ENCODE peak calls at places on chromosome 9, in five cellular contexts. One of them, this sample, is unnamed.

GRCh38 chr9:133715866-133716563 is 22.1 kb downstream of the SARDH start:
- DNase-seq in colonic mucosa: no peak
- DNase-seq in breast epithelium: no peak
- DNase-seq in mammary epithelial cell: no peak
- DNase-seq in GM12865: no peak
- DNase-seq in this sample: no peak

GRCh38 chr9:121275781-121276658 is 8.1 kb downstream of the GSN start:
- DNase-seq in colonic mucosa: no peak
- DNase-seq in breast epithelium: no peak
- DNase-seq in mammary epithelial cell: no peak
- DNase-seq in GM12865: no peak
- DNase-seq in this sample: no peak

GRCh38 chr9:5264219-5264595 is 33.0 kb downstream of the INSL4 start:
- DNase-seq in colonic mucosa: no peak
- DNase-seq in breast epithelium: no peak
- DNase-seq in mammary epithelial cell: no peak
- DNase-seq in GM12865: no peak
- DNase-seq in this sample: no peak

GRCh38 chr9:90706230-90706629 is 63.6 kb upstream of the DIRAS2 start:
- DNase-seq in colonic mucosa: no peak
- DNase-seq in breast epithelium: no peak
- DNase-seq in mammary epithelial cell: no peak
- DNase-seq in GM12865: no peak
- DNase-seq in this sample: peak; percentile 61

GRCh38 chr9:6931913-6932312 is 174.1 kb downstream of the KDM4C start:
- DNase-seq in colonic mucosa: no peak
- DNase-seq in breast epithelium: no peak
- DNase-seq in mammary epithelial cell: peak; percentile 87
- DNase-seq in GM12865: no peak
- DNase-seq in this sample: peak; percentile 96

GRCh38 chr9:130570200-130570599 is 9.2 kb upstream of the FUBP3 start:
- DNase-seq in colonic mucosa: no peak
- DNase-seq in breast epithelium: no peak
- DNase-seq in mammary epithelial cell: no peak
- DNase-seq in GM12865: no peak
- DNase-seq in this sample: peak; percentile 46

GRCh38 chr9:82445556-82445955 is 457.0 kb downstream of the SPATA31D1 start:
- DNase-seq in colonic mucosa: no peak
- DNase-seq in breast epithelium: no peak
- DNase-seq in mammary epithelial cell: peak; percentile 4
- DNase-seq in GM12865: no peak
- DNase-seq in this sample: peak; percentile 42

GRCh38 chr9:133914483-133915342 is 77.4 kb downstream of the VAV2 start:
- DNase-seq in colonic mucosa: no peak
- DNase-seq in breast epithelium: no peak
- DNase-seq in mammary epithelial cell: no peak
- DNase-seq in GM12865: no peak
- DNase-seq in this sample: no peak

GRCh38 chr9:134937566-134938345 is 20.0 kb upstream of the FCN1 start:
- DNase-seq in colonic mucosa: no peak
- DNase-seq in breast epithelium: no peak
- DNase-seq in mammary epithelial cell: no peak
- DNase-seq in GM12865: peak; percentile 33
- DNase-seq in this sample: no peak

GRCh38 chr9:21970001-21970799 is 24.0 kb downstream of the CDKN2A start:
- DNase-seq in colonic mucosa: no peak
- DNase-seq in breast epithelium: no peak
- DNase-seq in mammary epithelial cell: no peak
- DNase-seq in GM12865: no peak
- DNase-seq in this sample: no peak

GRCh38 chr9:19373527-19373926 is 6.5 kb downstream of the RPS6 start:
- DNase-seq in colonic mucosa: no peak
- DNase-seq in breast epithelium: no peak
- DNase-seq in mammary epithelial cell: no peak
- DNase-seq in GM12865: no peak
- DNase-seq in this sample: no peak

GRCh38 chr9:19372576-19372975 is 7.5 kb downstream of the RPS6 start:
- DNase-seq in colonic mucosa: no peak
- DNase-seq in breast epithelium: no peak
- DNase-seq in mammary epithelial cell: no peak
- DNase-seq in GM12865: no peak
- DNase-seq in this sample: no peak

GRCh38 chr9:19371942-19372341 is 8.1 kb downstream of the RPS6 start:
- DNase-seq in colonic mucosa: no peak
- DNase-seq in breast epithelium: no peak
- DNase-seq in mammary epithelial cell: no peak
- DNase-seq in GM12865: no peak
- DNase-seq in this sample: peak; percentile 21

DNA sequence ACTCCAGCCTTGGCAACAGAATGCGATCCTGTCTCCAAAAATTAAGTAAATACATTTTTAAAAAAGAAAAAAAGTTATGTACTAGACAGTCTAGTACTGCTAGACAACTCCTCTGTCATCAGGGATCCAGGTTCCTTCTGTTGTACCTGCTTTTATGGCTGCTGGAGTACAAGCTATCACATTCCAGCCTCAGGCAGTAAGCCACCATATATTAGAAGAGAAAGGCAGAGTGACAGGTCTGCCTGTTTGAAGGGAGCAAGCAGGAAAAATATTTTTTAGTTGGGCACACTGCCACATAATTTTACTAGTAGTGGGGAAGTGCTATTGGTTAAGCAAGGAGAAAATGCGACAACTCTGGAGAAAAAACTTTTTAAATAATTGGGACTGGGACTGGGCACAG is 10.9 kb downstream of the RPS6 start:
- DNase-seq in colonic mucosa: no peak
- DNase-seq in breast epithelium: no peak
- DNase-seq in mammary epithelial cell: no peak
- DNase-seq in GM12865: no peak
- DNase-seq in this sample: no peak
- TF ChIP-seq CTCF in colonic mucosa: no peak
- TF ChIP-seq CTCF in breast epithelium: no peak
- TF ChIP-seq CTCF in mammary epithelial cell: no peak
- TF ChIP-seq CTCF in GM12865: no peak
- TF ChIP-seq CTCF in this sample: no peak

DNA sequence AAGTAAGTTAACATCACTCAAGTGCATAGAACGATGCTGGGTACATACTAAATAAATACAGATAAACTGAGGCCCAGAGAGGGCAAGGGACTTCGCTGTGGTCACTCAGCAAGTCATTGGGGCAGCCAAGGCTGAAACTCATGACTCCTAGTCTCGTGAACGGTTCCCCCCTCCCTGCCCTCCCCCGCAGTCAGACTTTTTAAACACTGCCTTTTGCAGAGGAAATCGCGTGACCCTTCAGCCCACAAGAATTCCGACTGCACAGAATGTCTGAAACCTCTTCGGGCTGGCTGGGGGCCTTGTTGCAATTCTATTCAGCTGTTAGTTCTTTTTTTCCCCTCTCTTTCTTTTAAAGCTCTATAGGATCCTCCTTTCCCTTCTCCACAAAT is 28.1 kb downstream of the NEK6 start:
- DNase-seq in colonic mucosa: peak; percentile 78
- DNase-seq in breast epithelium: no peak
- DNase-seq in mammary epithelial cell: no peak
- DNase-seq in GM12865: peak; percentile 94
- DNase-seq in this sample: no peak
- H3K4me3 ChIP-seq in colonic mucosa: no peak overlapping the region
- H3K4me3 ChIP-seq in breast epithelium: peak overlapping the region; percentile 26
- H3K4me3 ChIP-seq in mammary epithelial cell: no peak overlapping the region
- H3K4me3 ChIP-seq in GM12865: peak overlapping the region; percentile 54
- H3K4me3 ChIP-seq in this sample: no peak overlapping the region

DNA sequence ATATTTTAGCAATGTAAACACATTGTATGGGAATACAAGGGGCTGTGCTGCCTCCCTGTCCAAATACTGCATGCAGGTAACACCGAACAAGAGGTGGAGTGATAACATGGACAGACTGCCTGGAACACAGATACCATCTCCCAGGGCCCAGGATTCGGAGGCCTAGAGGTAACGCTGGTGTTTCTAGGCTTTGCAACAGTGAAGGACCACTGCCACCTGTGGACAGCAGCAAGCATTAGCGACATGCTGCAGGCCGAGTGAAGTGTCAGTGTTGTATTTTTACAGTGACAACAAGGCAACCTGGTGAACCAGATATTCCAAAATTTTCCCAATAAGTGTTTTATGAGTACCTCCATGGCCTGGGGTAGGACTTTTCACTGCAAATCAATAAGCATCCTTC is 379.2 kb downstream of the DMRT2 start:
- DNase-seq in colonic mucosa: no peak
- DNase-seq in breast epithelium: no peak
- DNase-seq in mammary epithelial cell: no peak
- DNase-seq in GM12865: peak; percentile 15
- DNase-seq in this sample: peak; percentile 65
- TF ChIP-seq CTCF in colonic mucosa: no peak
- TF ChIP-seq CTCF in breast epithelium: peak; percentile 26
- TF ChIP-seq CTCF in mammary epithelial cell: no peak
- TF ChIP-seq CTCF in GM12865: peak; percentile 26
- TF ChIP-seq CTCF in this sample: peak; percentile 82

GRCh38 chr9:13360188-13360587 is 80.7 kb upstream of the MPDZ start:
- DNase-seq in colonic mucosa: no peak
- DNase-seq in breast epithelium: no peak
- DNase-seq in mammary epithelial cell: no peak
- DNase-seq in GM12865: no peak
- DNase-seq in this sample: no peak
- H3K4me3 ChIP-seq in colonic mucosa: no peak overlapping the region
- H3K4me3 ChIP-seq in breast epithelium: no peak overlapping the region
- H3K4me3 ChIP-seq in mammary epithelial cell: no peak overlapping the region
- H3K4me3 ChIP-seq in GM12865: no peak overlapping the region
- H3K4me3 ChIP-seq in this sample: no peak overlapping the region

DNA sequence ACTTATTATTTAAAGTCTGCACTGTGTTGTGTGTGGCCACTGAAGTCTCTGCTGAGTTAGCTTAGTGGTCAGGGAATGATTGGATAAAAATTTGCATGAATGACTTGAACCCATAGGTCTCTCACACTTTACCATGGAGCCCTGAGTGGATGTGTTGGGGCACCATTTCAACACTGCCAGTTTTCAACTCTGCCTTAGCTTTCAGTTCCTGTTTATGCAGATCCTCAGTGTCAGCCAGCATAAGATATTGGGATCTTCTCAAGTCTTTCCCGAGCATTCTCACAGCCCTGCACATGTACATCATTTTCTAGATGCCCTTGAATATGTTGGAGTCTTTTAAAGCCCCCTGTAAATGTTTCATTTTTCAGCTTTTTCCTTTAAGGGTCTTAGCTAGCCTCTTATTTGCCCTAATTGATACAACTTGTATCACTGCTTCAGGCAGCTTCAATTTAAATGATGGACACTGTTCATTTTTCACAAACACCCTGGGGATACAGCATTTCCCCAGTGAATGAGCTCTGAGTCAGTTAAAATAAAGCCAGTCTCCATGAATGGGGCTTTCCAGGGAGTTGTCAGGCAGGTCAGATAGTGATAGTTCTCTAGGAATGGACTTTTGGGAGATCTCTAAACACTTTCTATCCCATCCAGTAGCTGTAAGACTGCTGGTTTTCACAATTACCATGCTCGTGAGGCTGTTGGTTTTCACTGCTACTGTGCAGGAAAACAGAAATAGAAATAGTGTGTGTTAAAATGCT is 211.9 kb upstream of the PAPPA start:
- DNase-seq in colonic mucosa: no peak
- DNase-seq in breast epithelium: no peak
- DNase-seq in mammary epithelial cell: peak; percentile 91
- DNase-seq in GM12865: no peak
- DNase-seq in this sample: peak; percentile 87
- TF ChIP-seq CTCF in colonic mucosa: no peak
- TF ChIP-seq CTCF in breast epithelium: no peak
- TF ChIP-seq CTCF in mammary epithelial cell: no peak
- TF ChIP-seq CTCF in GM12865: no peak
- TF ChIP-seq CTCF in this sample: no peak

GRCh38 chr9:114805670-114806551 is at the start of gene TNFSF15:
- DNase-seq in colonic mucosa: peak; percentile 72
- DNase-seq in breast epithelium: no peak
- DNase-seq in mammary epithelial cell: peak; percentile 82
- DNase-seq in GM12865: peak; percentile 65
- DNase-seq in this sample: peak; percentile 85

GRCh38 chr9:114803459-114803858 is 2.4 kb downstream of the TNFSF15 start:
- DNase-seq in colonic mucosa: no peak
- DNase-seq in breast epithelium: no peak
- DNase-seq in mammary epithelial cell: no peak
- DNase-seq in GM12865: no peak
- DNase-seq in this sample: no peak

GRCh38 chr9:114804504-114804903 is 1.3 kb downstream of the TNFSF15 start:
- DNase-seq in colonic mucosa: peak; percentile 84
- DNase-seq in breast epithelium: no peak
- DNase-seq in mammary epithelial cell: peak; percentile 74
- DNase-seq in GM12865: no peak
- DNase-seq in this sample: peak; percentile 66

GRCh38 chr9:114803886-114804285 is 2.0 kb downstream of the TNFSF15 start:
- DNase-seq in colonic mucosa: no peak
- DNase-seq in breast epithelium: no peak
- DNase-seq in mammary epithelial cell: no peak
- DNase-seq in GM12865: no peak
- DNase-seq in this sample: no peak

DNA sequence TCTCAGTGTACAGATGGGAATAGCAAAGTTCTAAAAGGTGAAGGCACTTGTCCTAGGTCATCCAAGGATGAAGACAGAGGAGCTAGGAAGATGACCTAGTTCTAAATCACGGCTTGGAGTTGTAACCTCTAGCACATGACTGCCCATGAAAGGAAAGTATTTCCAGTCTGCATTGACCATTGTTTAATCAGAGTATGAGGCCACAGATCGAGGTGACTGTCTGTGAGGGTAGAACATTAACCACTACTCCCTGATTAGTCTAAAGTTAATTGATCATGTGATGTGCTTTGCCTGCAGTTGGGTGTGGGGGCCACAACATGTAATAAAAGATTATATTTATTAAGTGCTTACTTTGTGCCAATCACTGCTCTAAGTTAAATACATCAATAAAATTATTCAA is 732 bp upstream of the TNFSF15 start:
- DNase-seq in colonic mucosa: no peak
- DNase-seq in breast epithelium: no peak
- DNase-seq in mammary epithelial cell: no peak
- DNase-seq in GM12865: no peak
- DNase-seq in this sample: no peak
- H3K4me3 ChIP-seq in colonic mucosa: no peak overlapping the region
- H3K4me3 ChIP-seq in breast epithelium: no peak overlapping the region
- H3K4me3 ChIP-seq in mammary epithelial cell: no peak overlapping the region
- H3K4me3 ChIP-seq in GM12865: no peak overlapping the region
- H3K4me3 ChIP-seq in this sample: no peak overlapping the region

GRCh38 chr9:123357748-123358059 is 1.7 kb downstream of the CRB2 start:
- DNase-seq in colonic mucosa: no peak
- DNase-seq in breast epithelium: no peak
- DNase-seq in mammary epithelial cell: no peak
- DNase-seq in GM12865: no peak
- DNase-seq in this sample: no peak
- TF ChIP-seq CTCF in colonic mucosa: no peak
- TF ChIP-seq CTCF in breast epithelium: no peak
- TF ChIP-seq CTCF in mammary epithelial cell: no peak
- TF ChIP-seq CTCF in GM12865: no peak
- TF ChIP-seq CTCF in this sample: no peak

GRCh38 chr9:18036364-18036896 is 437.5 kb upstream of the ADAMTSL1 start:
- DNase-seq in colonic mucosa: no peak
- DNase-seq in breast epithelium: no peak
- DNase-seq in mammary epithelial cell: no peak
- DNase-seq in GM12865: no peak
- DNase-seq in this sample: no peak

GRCh38 chr9:18037981-18038380 is 436.0 kb upstream of the ADAMTSL1 start:
- DNase-seq in colonic mucosa: no peak
- DNase-seq in breast epithelium: no peak
- DNase-seq in mammary epithelial cell: no peak
- DNase-seq in GM12865: no peak
- DNase-seq in this sample: no peak

GRCh38 chr9:18032636-18033035 is 441.3 kb upstream of the ADAMTSL1 start:
- DNase-seq in colonic mucosa: no peak
- DNase-seq in breast epithelium: no peak
- DNase-seq in mammary epithelial cell: no peak
- DNase-seq in GM12865: no peak
- DNase-seq in this sample: no peak
- H3K4me3 ChIP-seq in colonic mucosa: no peak overlapping the region
- H3K4me3 ChIP-seq in breast epithelium: no peak overlapping the region
- H3K4me3 ChIP-seq in mammary epithelial cell: no peak overlapping the region
- H3K4me3 ChIP-seq in GM12865: no peak overlapping the region
- H3K4me3 ChIP-seq in this sample: no peak overlapping the region